ENCODE peak calls at places on chromosome 1, in five cellular contexts. One of them, this sample, is unnamed.

GRCh38 chr1:178644308-178645120 is 80.5 kb upstream of the RALGPS2 start:
- DNase-seq in left lung: no peak
- DNase-seq in IMR-90: peak; percentile 59
- DNase-seq in fibroblast of lung: peak; percentile 71
- DNase-seq in GM23338: no peak
- DNase-seq in this sample: no peak

GRCh38 chr1:212203611-212204010 is 81.6 kb upstream of the PPP2R5A start:
- DNase-seq in GM23338: no peak
- DNase-seq in IMR-90: no peak
- DNase-seq in fibroblast of lung: no peak
- DNase-seq in left lung: no peak
- DNase-seq in this sample: no peak

GRCh38 chr1:164764333-164764732 is 205.3 kb downstream of the PBX1 start:
- DNase-seq in fibroblast of lung: no peak
- DNase-seq in IMR-90: peak; percentile 42
- DNase-seq in GM23338: no peak
- DNase-seq in left lung: no peak
- DNase-seq in this sample: no peak

GRCh38 chr1:59223213-59223612 is 73.7 kb upstream of the FGGY start:
- DNase-seq in fibroblast of lung: no peak
- DNase-seq in GM23338: no peak
- DNase-seq in left lung: no peak
- DNase-seq in IMR-90: no peak
- DNase-seq in this sample: peak; percentile 37

GRCh38 chr1:243582321-243582720 is 267.7 kb downstream of the AKT3 start:
- DNase-seq in left lung: no peak
- DNase-seq in GM23338: no peak
- DNase-seq in IMR-90: peak; percentile 76
- DNase-seq in fibroblast of lung: peak; percentile 35
- DNase-seq in this sample: no peak

GRCh38 chr1:232648316-232648715 is 18.4 kb upstream of the SIPA1L2 start:
- DNase-seq in left lung: no peak
- DNase-seq in IMR-90: no peak
- DNase-seq in fibroblast of lung: no peak
- DNase-seq in GM23338: no peak
- DNase-seq in this sample: no peak

GRCh38 chr1:63955746-63956145 is 181.9 kb downstream of the ROR1 start:
- DNase-seq in fibroblast of lung: peak; percentile 17
- DNase-seq in GM23338: no peak
- DNase-seq in left lung: no peak
- DNase-seq in IMR-90: peak; percentile 22
- DNase-seq in this sample: no peak

GRCh38 chr1:224753491-224753890 is 137.4 kb downstream of the CNIH3 start:
- DNase-seq in GM23338: no peak
- DNase-seq in IMR-90: no peak
- DNase-seq in fibroblast of lung: no peak
- DNase-seq in left lung: no peak
- DNase-seq in this sample: no peak

GRCh38 chr1:1021010-1021845 is 1.3 kb downstream of the AGRN start:
- DNase-seq in left lung: peak; percentile 91
- DNase-seq in GM23338: peak; percentile 41
- DNase-seq in fibroblast of lung: peak; percentile 70
- DNase-seq in IMR-90: peak; percentile 72
- DNase-seq in this sample: peak; percentile 75

GRCh38 chr1:110674337-110675059 is at the start of gene KCNA3:
- DNase-seq in fibroblast of lung: no peak
- DNase-seq in IMR-90: no peak
- DNase-seq in left lung: peak; percentile 84
- DNase-seq in GM23338: peak; percentile 87
- DNase-seq in this sample: peak; percentile 58
- TF ChIP-seq CTCF in fibroblast of lung: no peak
- TF ChIP-seq CTCF in IMR-90: no peak
- TF ChIP-seq CTCF in left lung: no peak
- TF ChIP-seq CTCF in GM23338: peak; percentile 44
- TF ChIP-seq CTCF in this sample: no peak

DNA sequence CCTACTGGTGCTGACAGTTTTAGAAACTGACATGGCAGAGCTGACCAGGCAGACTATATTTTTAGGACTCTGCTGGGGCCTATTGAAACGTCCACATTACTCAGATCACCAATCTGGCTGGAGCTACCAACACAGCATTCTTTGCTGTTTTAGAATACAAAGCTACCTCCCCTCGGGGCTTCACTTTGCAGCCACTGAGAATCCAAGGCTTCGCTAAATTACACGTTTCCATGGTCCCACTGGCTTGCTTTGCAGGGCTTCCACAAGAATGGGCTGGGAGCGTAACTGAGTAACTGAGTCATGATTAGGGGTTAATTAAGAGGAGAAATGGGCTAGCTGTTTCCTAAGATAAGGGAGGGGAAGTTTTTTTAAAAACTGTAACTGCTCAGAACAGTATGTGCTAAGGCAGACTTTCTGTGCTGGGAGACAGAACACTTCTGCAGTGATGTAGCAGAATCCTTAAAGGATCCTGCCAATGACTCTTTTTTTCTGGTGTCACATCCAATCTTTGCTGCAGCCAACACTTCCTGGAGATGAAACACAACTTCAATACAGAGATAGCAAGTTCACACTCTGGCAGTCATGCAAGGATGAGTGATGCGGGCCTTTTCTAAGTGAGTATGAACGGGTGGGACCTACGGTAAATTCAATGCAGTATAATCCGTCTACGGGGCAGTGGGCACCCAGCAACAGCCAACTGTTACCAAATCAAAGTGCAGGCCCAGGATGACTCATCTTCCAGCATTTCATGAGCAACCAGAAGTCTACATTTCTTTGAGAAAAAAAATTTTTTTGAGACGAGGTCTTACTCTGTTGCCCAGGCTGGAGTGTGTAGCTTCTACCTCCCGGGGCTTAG is 21.5 kb downstream of the NDUFS5 start:
- DNase-seq in GM23338: no peak
- DNase-seq in fibroblast of lung: peak; percentile 89
- DNase-seq in left lung: no peak
- DNase-seq in IMR-90: peak; percentile 87
- DNase-seq in this sample: peak; percentile 58
- H3K27me3 ChIP-seq in GM23338: no peaks in the 10 kb centered on the region
- H3K27me3 ChIP-seq in fibroblast of lung: no peaks in the 10 kb centered on the region
- H3K27me3 ChIP-seq in left lung: no peaks in the 10 kb centered on the region
- H3K27me3 ChIP-seq in IMR-90: no peaks in the 10 kb centered on the region
- H3K27me3 ChIP-seq in this sample: no peaks in the 10 kb centered on the region

DNA sequence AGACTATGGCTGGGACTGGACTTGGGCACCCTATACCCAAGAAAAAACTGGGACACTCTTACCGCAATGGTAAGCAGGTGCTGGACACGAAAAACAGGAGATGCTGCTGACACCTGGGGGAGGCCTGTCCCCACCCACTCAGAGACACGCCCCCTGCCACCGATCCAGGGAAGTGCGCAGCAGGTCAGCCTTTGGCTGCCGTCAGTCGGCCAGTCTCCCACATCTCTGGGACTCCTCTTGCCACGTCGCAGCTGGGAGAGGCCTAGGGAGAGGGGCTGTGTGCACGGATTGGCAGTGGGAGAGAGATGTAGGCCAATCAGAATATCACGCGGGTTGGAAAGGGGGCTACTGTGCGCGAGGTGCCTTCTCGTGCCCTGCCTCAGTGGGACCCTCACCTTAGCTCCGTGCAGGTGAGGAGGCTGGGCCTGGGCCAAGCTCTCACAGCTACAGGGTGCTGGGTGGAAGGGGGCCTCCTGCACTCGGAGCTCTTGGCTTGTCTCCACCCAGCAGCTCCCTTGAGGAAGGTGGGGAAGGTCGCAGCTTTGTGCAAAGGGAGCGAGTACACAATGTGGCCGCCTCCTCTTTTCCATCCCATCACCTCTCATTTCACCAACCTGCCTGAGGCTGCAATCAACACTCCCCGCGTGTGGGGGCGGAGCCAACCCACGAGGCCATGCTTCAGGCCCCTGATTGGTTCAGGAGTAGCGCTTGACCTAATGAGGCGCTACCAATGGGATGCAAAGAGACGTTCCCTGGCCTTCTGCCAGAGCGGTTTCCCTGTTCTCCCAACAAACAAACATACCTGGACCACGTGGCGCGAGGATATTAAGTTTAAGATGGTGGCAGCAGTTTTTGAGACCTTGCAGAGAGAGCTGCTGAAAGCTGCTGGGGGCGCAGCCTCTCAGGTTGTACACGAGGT is 25.7 kb upstream of the LDLRAP1 start:
- DNase-seq in left lung: no peak
- DNase-seq in IMR-90: no peak
- DNase-seq in fibroblast of lung: no peak
- DNase-seq in GM23338: peak; percentile 89
- DNase-seq in this sample: no peak
- TF ChIP-seq CTCF in left lung: no peak
- TF ChIP-seq CTCF in IMR-90: no peak
- TF ChIP-seq CTCF in fibroblast of lung: no peak
- TF ChIP-seq CTCF in GM23338: peak; percentile 44
- TF ChIP-seq CTCF in this sample: no peak

GRCh38 chr1:2847086-2847850 is 45.8 kb upstream of the TTC34 start:
- DNase-seq in IMR-90: no peak
- DNase-seq in GM23338: no peak
- DNase-seq in fibroblast of lung: no peak
- DNase-seq in left lung: peak; percentile 65
- DNase-seq in this sample: no peak

GRCh38 chr1:2848006-2848670 is 46.6 kb upstream of the TTC34 start:
- DNase-seq in GM23338: no peak
- DNase-seq in IMR-90: no peak
- DNase-seq in left lung: peak; percentile 65
- DNase-seq in fibroblast of lung: no peak
- DNase-seq in this sample: no peak

GRCh38 chr1:2854151-2854550 is 52.7 kb upstream of the TTC34 start:
- DNase-seq in left lung: peak; percentile 53
- DNase-seq in GM23338: no peak
- DNase-seq in fibroblast of lung: no peak
- DNase-seq in IMR-90: no peak
- DNase-seq in this sample: peak; percentile 7

GRCh38 chr1:2853711-2854110 is 52.2 kb upstream of the TTC34 start:
- DNase-seq in IMR-90: no peak
- DNase-seq in GM23338: no peak
- DNase-seq in fibroblast of lung: no peak
- DNase-seq in left lung: peak; percentile 41
- DNase-seq in this sample: peak; percentile 39

DNA sequence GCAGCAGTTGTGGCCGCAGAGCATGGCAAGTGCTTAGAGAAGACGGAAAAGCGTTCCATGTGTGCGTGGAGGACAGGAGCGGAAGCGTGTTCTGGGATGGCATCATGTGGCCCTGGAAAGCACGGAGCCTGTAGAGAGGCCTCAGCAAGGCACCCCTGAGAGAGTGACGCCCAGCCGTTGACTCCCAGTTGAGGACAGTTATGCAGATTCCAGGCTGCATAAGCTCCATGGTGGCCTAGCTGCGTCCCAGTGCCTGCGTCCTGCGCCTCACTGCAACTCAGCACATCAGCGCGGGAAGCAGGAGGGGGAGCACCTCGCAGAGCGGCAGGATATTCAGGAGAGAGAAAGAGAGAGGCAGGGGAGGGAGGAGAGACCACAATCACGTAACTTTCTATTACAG is 49.0 kb upstream of the TTC34 start:
- DNase-seq in GM23338: no peak
- DNase-seq in left lung: peak; percentile 48
- DNase-seq in IMR-90: no peak
- DNase-seq in fibroblast of lung: no peak
- DNase-seq in this sample: no peak
- H3K27me3 ChIP-seq in GM23338: no peaks in the 10 kb centered on the region
- H3K27me3 ChIP-seq in left lung: peaks cover 83% of the 10 kb centered on the region
- H3K27me3 ChIP-seq in IMR-90: no peaks in the 10 kb centered on the region
- H3K27me3 ChIP-seq in fibroblast of lung: no peaks in the 10 kb centered on the region
- H3K27me3 ChIP-seq in this sample: peaks cover 4% of the 10 kb centered on the region

GRCh38 chr1:198830397-198830796 is 191.6 kb downstream of the PTPRC start:
- DNase-seq in IMR-90: no peak
- DNase-seq in fibroblast of lung: no peak
- DNase-seq in GM23338: no peak
- DNase-seq in left lung: no peak
- DNase-seq in this sample: no peak

GRCh38 chr1:198833706-198834497 is 195.1 kb downstream of the PTPRC start:
- DNase-seq in left lung: no peak
- DNase-seq in IMR-90: no peak
- DNase-seq in GM23338: no peak
- DNase-seq in fibroblast of lung: no peak
- DNase-seq in this sample: no peak

GRCh38 chr1:198825254-198825653 is 186.4 kb downstream of the PTPRC start:
- DNase-seq in left lung: no peak
- DNase-seq in fibroblast of lung: no peak
- DNase-seq in GM23338: no peak
- DNase-seq in IMR-90: no peak
- DNase-seq in this sample: no peak

GRCh38 chr1:198829356-198829755 is 190.5 kb downstream of the PTPRC start:
- DNase-seq in fibroblast of lung: no peak
- DNase-seq in GM23338: no peak
- DNase-seq in IMR-90: no peak
- DNase-seq in left lung: no peak
- DNase-seq in this sample: no peak

DNA sequence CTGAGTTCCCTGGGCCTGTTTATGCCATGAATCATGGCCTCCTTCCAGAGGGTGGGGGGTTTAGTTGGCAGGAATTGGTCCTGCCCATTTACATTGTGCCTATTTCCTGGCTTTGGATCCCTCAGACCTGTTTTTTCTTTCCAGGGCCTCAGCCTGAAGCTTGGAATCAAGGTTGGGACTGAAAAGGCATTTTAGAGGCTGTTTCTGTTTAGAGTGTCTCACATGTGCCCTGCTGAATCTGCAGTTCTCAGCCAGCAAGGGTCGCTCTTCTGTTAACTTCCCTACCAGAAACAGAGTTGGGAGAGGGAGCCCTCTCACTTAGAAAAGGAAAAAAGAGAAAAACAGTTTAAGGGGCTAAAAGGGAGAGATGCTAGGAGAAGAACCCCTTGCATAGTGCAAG is 191.1 kb downstream of the PTPRC start:
- DNase-seq in IMR-90: peak; percentile 35
- DNase-seq in fibroblast of lung: peak; percentile 65
- DNase-seq in GM23338: peak; percentile 68
- DNase-seq in left lung: no peak
- DNase-seq in this sample: no peak
- TF ChIP-seq CTCF in IMR-90: peak; percentile 38
- TF ChIP-seq CTCF in fibroblast of lung: peak; percentile 55
- TF ChIP-seq CTCF in GM23338: peak; percentile 75
- TF ChIP-seq CTCF in left lung: no peak
- TF ChIP-seq CTCF in this sample: no peak

GRCh38 chr1:208240698-208241355 is 3.4 kb downstream of the PLXNA2 start:
- DNase-seq in fibroblast of lung: no peak
- DNase-seq in GM23338: no peak
- DNase-seq in IMR-90: no peak
- DNase-seq in left lung: no peak
- DNase-seq in this sample: no peak
- H3K27me3 ChIP-seq in fibroblast of lung: peaks cover 4% of the 10 kb centered on the region
- H3K27me3 ChIP-seq in GM23338: peaks cover 58% of the 10 kb centered on the region
- H3K27me3 ChIP-seq in IMR-90: peaks cover 5% of the 10 kb centered on the region
- H3K27me3 ChIP-seq in left lung: peaks cover 33% of the 10 kb centered on the region
- H3K27me3 ChIP-seq in this sample: no peaks in the 10 kb centered on the region

DNA sequence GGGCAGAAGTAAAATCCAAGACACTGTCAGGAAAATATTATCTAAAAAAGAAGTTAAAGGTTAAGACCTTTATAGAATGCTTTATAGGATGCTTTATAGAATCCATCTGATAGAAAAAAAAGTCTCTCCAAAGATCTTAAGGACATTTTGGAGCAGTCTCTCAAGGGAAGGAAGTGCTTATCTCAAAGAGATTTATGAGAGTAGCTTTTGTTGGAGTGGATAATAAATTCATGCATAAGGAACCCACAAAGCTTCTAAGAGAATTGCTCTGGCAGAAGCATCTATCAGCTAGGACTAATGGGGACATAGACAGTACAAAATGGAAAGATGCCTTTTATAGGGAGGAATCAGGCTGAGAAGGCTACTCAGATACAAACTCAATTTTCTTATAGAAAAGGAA is 12.9 kb upstream of the CAP1 start:
- DNase-seq in IMR-90: no peak
- DNase-seq in left lung: no peak
- DNase-seq in GM23338: no peak
- DNase-seq in fibroblast of lung: no peak
- DNase-seq in this sample: no peak
- TF ChIP-seq CTCF in IMR-90: no peak
- TF ChIP-seq CTCF in left lung: no peak
- TF ChIP-seq CTCF in GM23338: no peak
- TF ChIP-seq CTCF in fibroblast of lung: no peak
- TF ChIP-seq CTCF in this sample: no peak

This sample was measured in psoas muscle.